ENCODE peak calls at places on chromosome 18, in five cellular contexts. D, C, S, I and J are unnamed samples.

GRCh38 chr18:40607741-40608140 is 1347.3 kb upstream of the PIK3C3 start:
- DNase-seq in D (no peak), C (no peak), S (no peak), I (no peak), J (no peak)

GRCh38 chr18:70194227-70194890 is 11.1 kb downstream of the RTTN start:
- DNase-seq in D (no peak), C (no peak), S (no peak), I (no peak), J (no peak)

GRCh38 chr18:61963705-61964104 is 70.9 kb upstream of the RNF152 start:
- DNase-seq in D (peak), C (no peak), S (no peak), I (no peak), J (no peak)

GRCh38 chr18:830315-830901 is 18.4 kb upstream of the YES1 start:
- DNase-seq in D (peak), C (peak), S (no peak), I (peak), J (peak)

GRCh38 chr18:44392933-44393332 is 287.8 kb upstream of the SETBP1 start:
- DNase-seq in D (no peak), C (no peak), S (no peak), I (no peak), J (no peak)

GRCh38 chr18:49135871-49136270 is 185.1 kb upstream of the SMAD7 start:
- DNase-seq in D (peak), C (no peak), S (no peak), I (peak), J (no peak)

GRCh38 chr18:715626-716025 is 3.2 kb upstream of the ENOSF1 start:
- DNase-seq in D (peak), C (no peak), S (no peak), I (peak), J (no peak)

GRCh38 chr18:36454848-36455458 is 157.4 kb downstream of the FHOD3 start:
- DNase-seq in D (no peak), C (no peak), S (no peak), I (no peak), J (no peak)

GRCh38 chr18:9418047-9418690 is 57.1 kb upstream of the RALBP1 start:
- DNase-seq in D (no peak), C (no peak), S (no peak), I (no peak), J (no peak)

GRCh38 chr18:76821356-76821874 is 942 bp upstream of the ZNF236 start:
- DNase-seq in D (no peak), C (no peak), S (no peak), I (peak), J (no peak)

GRCh38 chr18:21826196-21826595 is 85.6 kb downstream of the MIB1 start:
- DNase-seq in D (peak), C (no peak), S (no peak), I (peak), J (no peak)